ENCODE peak calls at places on chromosomes 2 and 18, in nine cellular contexts. One of them, this sample, is unnamed.
A peak's percentile ranks its signal among the peaks of the same experiment; 100 is the strongest.

GRCh38 chr2:203959265-203960034 is 22.9 kb downstream of the ICOS start:
- DNase-seq in retina: no peak
- DNase-seq in NCI-H69: no peak
- DNase-seq in GDM1: no peak
- DNase-seq in left cardiac atrium: no peak
- DNase-seq in GM13976: no peak
- DNase-seq in cardiac septum: no peak
- DNase-seq in non-pigmented ciliary epithelial cell: no peak
- DNase-seq in cardiac muscle cell: no peak
- DNase-seq in this sample: no peak

GRCh38 chr2:56199492-56199891 is 15.7 kb downstream of the CCDC85A start:
- DNase-seq in retina: no peak
- DNase-seq in NCI-H69: no peak
- DNase-seq in GDM1: no peak
- DNase-seq in left cardiac atrium: no peak
- DNase-seq in GM13976: no peak
- DNase-seq in cardiac septum: no peak
- DNase-seq in non-pigmented ciliary epithelial cell: peak; percentile 68
- DNase-seq in cardiac muscle cell: no peak
- DNase-seq in this sample: no peak

GRCh38 chr2:69693472-69694450 is 48.2 kb upstream of the ANXA4 start:
- DNase-seq in retina: no peak
- DNase-seq in NCI-H69: no peak
- DNase-seq in GDM1: no peak
- DNase-seq in left cardiac atrium: no peak
- DNase-seq in GM13976: no peak
- DNase-seq in cardiac septum: no peak
- DNase-seq in non-pigmented ciliary epithelial cell: no peak
- DNase-seq in cardiac muscle cell: no peak
- DNase-seq in this sample: no peak

GRCh38 chr2:96642564-96643350 is at the start of gene FER1L5:
- DNase-seq in retina: peak; percentile 67
- DNase-seq in NCI-H69: peak; percentile 87
- DNase-seq in GDM1: no peak
- DNase-seq in left cardiac atrium: peak; percentile 38
- DNase-seq in GM13976: no peak
- DNase-seq in cardiac septum: no peak
- DNase-seq in non-pigmented ciliary epithelial cell: no peak
- DNase-seq in cardiac muscle cell: peak; percentile 86
- DNase-seq in this sample: peak; percentile 44

GRCh38 chr2:191051177-191051576 is 37.2 kb upstream of the STAT1 start:
- DNase-seq in retina: no peak
- DNase-seq in NCI-H69: no peak
- DNase-seq in GDM1: no peak
- DNase-seq in left cardiac atrium: no peak
- DNase-seq in GM13976: no peak
- DNase-seq in cardiac septum: no peak
- DNase-seq in non-pigmented ciliary epithelial cell: no peak
- DNase-seq in cardiac muscle cell: no peak
- DNase-seq in this sample: no peak

GRCh38 chr2:61905372-61906186 is at the start of gene COMMD1:
- DNase-seq in retina: peak; percentile 88
- DNase-seq in NCI-H69: peak; percentile 77
- DNase-seq in GDM1: peak; percentile 62
- DNase-seq in left cardiac atrium: peak; percentile 86
- DNase-seq in GM13976: peak; percentile 82
- DNase-seq in cardiac septum: peak; percentile 94
- DNase-seq in non-pigmented ciliary epithelial cell: no peak
- DNase-seq in cardiac muscle cell: peak; percentile 80
- DNase-seq in this sample: peak; percentile 90

GRCh38 chr2:121316986-121317385 is 32.0 kb upstream of the TFCP2L1 start:
- DNase-seq in retina: no peak
- DNase-seq in NCI-H69: no peak
- DNase-seq in GDM1: no peak
- DNase-seq in left cardiac atrium: no peak
- DNase-seq in GM13976: no peak
- DNase-seq in cardiac septum: peak; percentile 31
- DNase-seq in non-pigmented ciliary epithelial cell: no peak
- DNase-seq in cardiac muscle cell: no peak
- DNase-seq in this sample: no peak

GRCh38 chr2:50770299-50770698 is 261.6 kb downstream of the NRXN1 start:
- DNase-seq in retina: no peak
- DNase-seq in NCI-H69: no peak
- DNase-seq in GDM1: no peak
- DNase-seq in left cardiac atrium: no peak
- DNase-seq in GM13976: no peak
- DNase-seq in cardiac septum: no peak
- DNase-seq in non-pigmented ciliary epithelial cell: no peak
- DNase-seq in cardiac muscle cell: no peak
- DNase-seq in this sample: no peak

GRCh38 chr18:46946656-46947282 is 29.4 kb downstream of the KATNAL2 start:
- DNase-seq in retina: peak; percentile 95
- DNase-seq in NCI-H69: peak; percentile 94
- DNase-seq in GDM1: no peak
- DNase-seq in left cardiac atrium: peak; percentile 86
- DNase-seq in GM13976: peak; percentile 73
- DNase-seq in cardiac septum: no peak
- DNase-seq in non-pigmented ciliary epithelial cell: peak; percentile 70
- DNase-seq in cardiac muscle cell: peak; percentile 87
- DNase-seq in this sample: peak; percentile 81